ENCODE peak calls at places on chromosome 10, in five cellular contexts. One of them, this sample, is unnamed.
A peak's percentile ranks its signal among the peaks of the same experiment; 100 is the strongest.

GRCh38 chr10:13371879-13372470 is 23.9 kb upstream of the SEPHS1 start:
- DNase-seq in left ventricle myocardium inferior: peak; percentile 40
- DNase-seq in CD4-positive, CD25-positive, alpha-beta regulatory T cell: peak; percentile 40
- DNase-seq in PC-3: peak; percentile 79
- DNase-seq in adrenal gland: peak; percentile 78
- DNase-seq in this sample: peak; percentile 77

GRCh38 chr10:37379991-37380390 is 254.6 kb downstream of the ANKRD30A start:
- DNase-seq in adrenal gland: no peak
- DNase-seq in CD4-positive, CD25-positive, alpha-beta regulatory T cell: no peak
- DNase-seq in left ventricle myocardium inferior: no peak
- DNase-seq in PC-3: peak; percentile 100
- DNase-seq in this sample: no peak

GRCh38 chr10:110446954-110447608 is 50.6 kb upstream of the DUSP5 start:
- DNase-seq in adrenal gland: peak; percentile 47
- DNase-seq in PC-3: peak; percentile 83
- DNase-seq in left ventricle myocardium inferior: no peak
- DNase-seq in CD4-positive, CD25-positive, alpha-beta regulatory T cell: no peak
- DNase-seq in this sample: no peak

GRCh38 chr10:132132391-132132841 is 54.3 kb upstream of the DPYSL4 start:
- DNase-seq in PC-3: no peak
- DNase-seq in left ventricle myocardium inferior: peak; percentile 8
- DNase-seq in CD4-positive, CD25-positive, alpha-beta regulatory T cell: no peak
- DNase-seq in adrenal gland: no peak
- DNase-seq in this sample: no peak

GRCh38 chr10:11449761-11450160 is 161.7 kb downstream of the USP6NL start:
- DNase-seq in CD4-positive, CD25-positive, alpha-beta regulatory T cell: no peak
- DNase-seq in adrenal gland: no peak
- DNase-seq in left ventricle myocardium inferior: no peak
- DNase-seq in PC-3: no peak
- DNase-seq in this sample: no peak

GRCh38 chr10:50917486-50917885 is 32.1 kb upstream of the A1CF start:
- DNase-seq in PC-3: peak; percentile 99
- DNase-seq in CD4-positive, CD25-positive, alpha-beta regulatory T cell: no peak
- DNase-seq in left ventricle myocardium inferior: no peak
- DNase-seq in adrenal gland: peak; percentile 17
- DNase-seq in this sample: no peak

GRCh38 chr10:22476601-22477364 is 131.5 kb downstream of the SPAG6 start:
- DNase-seq in PC-3: no peak
- DNase-seq in CD4-positive, CD25-positive, alpha-beta regulatory T cell: no peak
- DNase-seq in adrenal gland: no peak
- DNase-seq in left ventricle myocardium inferior: no peak
- DNase-seq in this sample: no peak

GRCh38 chr10:97888641-97889262 is 39.1 kb downstream of the GOLGA7B start:
- DNase-seq in left ventricle myocardium inferior: no peak
- DNase-seq in adrenal gland: no peak
- DNase-seq in CD4-positive, CD25-positive, alpha-beta regulatory T cell: no peak
- DNase-seq in PC-3: peak; percentile 78
- DNase-seq in this sample: peak; percentile 77

GRCh38 chr10:62992145-62992721 is 140.9 kb upstream of the NRBF2 start:
- DNase-seq in left ventricle myocardium inferior: no peak
- DNase-seq in PC-3: peak; percentile 100
- DNase-seq in CD4-positive, CD25-positive, alpha-beta regulatory T cell: no peak
- DNase-seq in adrenal gland: no peak
- DNase-seq in this sample: peak; percentile 5

GRCh38 chr10:107733328-107733727 is 568.8 kb upstream of the SORCS1 start:
- DNase-seq in PC-3: peak; percentile 78
- DNase-seq in left ventricle myocardium inferior: no peak
- DNase-seq in adrenal gland: no peak
- DNase-seq in CD4-positive, CD25-positive, alpha-beta regulatory T cell: no peak
- DNase-seq in this sample: no peak

GRCh38 chr10:49488056-49488455 is 50.9 kb downstream of the ERCC6 start:
- DNase-seq in left ventricle myocardium inferior: no peak
- DNase-seq in PC-3: no peak
- DNase-seq in adrenal gland: peak; percentile 66
- DNase-seq in CD4-positive, CD25-positive, alpha-beta regulatory T cell: no peak
- DNase-seq in this sample: no peak

GRCh38 chr10:118311505-118311904 is 30.6 kb downstream of the FAM204A start:
- DNase-seq in CD4-positive, CD25-positive, alpha-beta regulatory T cell: no peak
- DNase-seq in adrenal gland: no peak
- DNase-seq in left ventricle myocardium inferior: no peak
- DNase-seq in PC-3: no peak
- DNase-seq in this sample: no peak

GRCh38 chr10:6310977-6311376 is 108.2 kb downstream of the PFKFB3 start:
- DNase-seq in adrenal gland: no peak
- DNase-seq in PC-3: no peak
- DNase-seq in CD4-positive, CD25-positive, alpha-beta regulatory T cell: no peak
- DNase-seq in left ventricle myocardium inferior: no peak
- DNase-seq in this sample: no peak

GRCh38 chr10:73591935-73592699 is 975 bp upstream of the USP54 start:
- DNase-seq in adrenal gland: no peak
- DNase-seq in left ventricle myocardium inferior: peak; percentile 30
- DNase-seq in PC-3: peak; percentile 95
- DNase-seq in CD4-positive, CD25-positive, alpha-beta regulatory T cell: no peak
- DNase-seq in this sample: peak; percentile 87

GRCh38 chr10:11212686-11213085 is 195.0 kb downstream of the CELF2 start:
- DNase-seq in PC-3: no peak
- DNase-seq in adrenal gland: no peak
- DNase-seq in CD4-positive, CD25-positive, alpha-beta regulatory T cell: no peak
- DNase-seq in left ventricle myocardium inferior: no peak
- DNase-seq in this sample: peak; percentile 41

GRCh38 chr10:17088118-17088806 is 41.3 kb downstream of the CUBN start:
- DNase-seq in adrenal gland: no peak
- DNase-seq in CD4-positive, CD25-positive, alpha-beta regulatory T cell: no peak
- DNase-seq in left ventricle myocardium inferior: no peak
- DNase-seq in PC-3: peak; percentile 66
- DNase-seq in this sample: no peak

GRCh38 chr10:1274098-1274745 is 218.0 kb downstream of the WDR37 start:
- DNase-seq in CD4-positive, CD25-positive, alpha-beta regulatory T cell: no peak
- DNase-seq in PC-3: no peak
- DNase-seq in left ventricle myocardium inferior: no peak
- DNase-seq in adrenal gland: no peak
- DNase-seq in this sample: no peak

GRCh38 chr10:54985732-54986131 is 184.7 kb upstream of the PCDH15 start:
- DNase-seq in left ventricle myocardium inferior: no peak
- DNase-seq in PC-3: peak; percentile 72
- DNase-seq in adrenal gland: no peak
- DNase-seq in CD4-positive, CD25-positive, alpha-beta regulatory T cell: no peak
- DNase-seq in this sample: no peak

GRCh38 chr10:16987129-16987670 is 142.4 kb downstream of the CUBN start:
- DNase-seq in adrenal gland: no peak
- DNase-seq in PC-3: peak; percentile 53
- DNase-seq in left ventricle myocardium inferior: no peak
- DNase-seq in CD4-positive, CD25-positive, alpha-beta regulatory T cell: no peak
- DNase-seq in this sample: peak; percentile 62

GRCh38 chr10:74906631-74907030 is 80.2 kb downstream of the KAT6B start:
- DNase-seq in PC-3: no peak
- DNase-seq in left ventricle myocardium inferior: no peak
- DNase-seq in CD4-positive, CD25-positive, alpha-beta regulatory T cell: no peak
- DNase-seq in adrenal gland: no peak
- DNase-seq in this sample: no peak

GRCh38 chr10:100350914-100351485 is 4.0 kb downstream of the SCD start:
- DNase-seq in left ventricle myocardium inferior: no peak
- DNase-seq in adrenal gland: no peak
- DNase-seq in CD4-positive, CD25-positive, alpha-beta regulatory T cell: no peak
- DNase-seq in PC-3: no peak
- DNase-seq in this sample: no peak
- H3K36me3 ChIP-seq in left ventricle myocardium inferior: no peaks in the 10 kb centered on the region
- H3K36me3 ChIP-seq in adrenal gland: peaks cover 44% of the 10 kb centered on the region
- H3K36me3 ChIP-seq in CD4-positive, CD25-positive, alpha-beta regulatory T cell: no peaks in the 10 kb centered on the region
- H3K36me3 ChIP-seq in PC-3: peaks cover 74% of the 10 kb centered on the region
- H3K36me3 ChIP-seq in this sample: no peaks in the 10 kb centered on the region

GRCh38 chr10:47458466-47459154 is 25.3 kb downstream of the ANXA8 start:
- DNase-seq in CD4-positive, CD25-positive, alpha-beta regulatory T cell: no peak
- DNase-seq in left ventricle myocardium inferior: no peak
- DNase-seq in PC-3: peak; percentile 67
- DNase-seq in adrenal gland: peak; percentile 30
- DNase-seq in this sample: no peak
- H3K27ac ChIP-seq in CD4-positive, CD25-positive, alpha-beta regulatory T cell: no peak overlapping the region
- H3K27ac ChIP-seq in left ventricle myocardium inferior: no peak overlapping the region
- H3K27ac ChIP-seq in PC-3: no peak overlapping the region
- H3K27ac ChIP-seq in adrenal gland: no peak overlapping the region
- H3K27ac ChIP-seq in this sample: no peak overlapping the region

GRCh38 chr10:101007915-101008822 is 8.6 kb downstream of the LZTS2 start:
- DNase-seq in left ventricle myocardium inferior: no peak
- DNase-seq in PC-3: no peak
- DNase-seq in CD4-positive, CD25-positive, alpha-beta regulatory T cell: no peak
- DNase-seq in adrenal gland: no peak
- DNase-seq in this sample: no peak

GRCh38 chr10:101007099-101007711 is 7.6 kb downstream of the LZTS2 start:
- DNase-seq in CD4-positive, CD25-positive, alpha-beta regulatory T cell: no peak
- DNase-seq in left ventricle myocardium inferior: no peak
- DNase-seq in PC-3: no peak
- DNase-seq in adrenal gland: no peak
- DNase-seq in this sample: peak; percentile 27

GRCh38 chr10:101005361-101005760 is 5.8 kb downstream of the LZTS2 start:
- DNase-seq in PC-3: no peak
- DNase-seq in CD4-positive, CD25-positive, alpha-beta regulatory T cell: no peak
- DNase-seq in left ventricle myocardium inferior: no peak
- DNase-seq in adrenal gland: no peak
- DNase-seq in this sample: no peak

GRCh38 chr10:101005869-101006567 is 6.4 kb downstream of the LZTS2 start:
- DNase-seq in left ventricle myocardium inferior: no peak
- DNase-seq in PC-3: no peak
- DNase-seq in CD4-positive, CD25-positive, alpha-beta regulatory T cell: no peak
- DNase-seq in adrenal gland: no peak
- DNase-seq in this sample: no peak

GRCh38 chr10:101006593-101007098 is 7.0 kb downstream of the LZTS2 start:
- DNase-seq in adrenal gland: no peak
- DNase-seq in left ventricle myocardium inferior: no peak
- DNase-seq in CD4-positive, CD25-positive, alpha-beta regulatory T cell: no peak
- DNase-seq in PC-3: no peak
- DNase-seq in this sample: no peak
- H3K36me3 ChIP-seq in adrenal gland: peaks cover 50% of the 10 kb centered on the region
- H3K36me3 ChIP-seq in left ventricle myocardium inferior: peaks cover 50% of the 10 kb centered on the region
- H3K36me3 ChIP-seq in CD4-positive, CD25-positive, alpha-beta regulatory T cell: peaks cover 10% of the 10 kb centered on the region
- H3K36me3 ChIP-seq in PC-3: no peaks in the 10 kb centered on the region
- H3K36me3 ChIP-seq in this sample: peaks cover 35% of the 10 kb centered on the region

GRCh38 chr10:124829447-124830115 is 28.0 kb downstream of the ABRAXAS2 start:
- DNase-seq in adrenal gland: peak; percentile 30
- DNase-seq in PC-3: no peak
- DNase-seq in CD4-positive, CD25-positive, alpha-beta regulatory T cell: no peak
- DNase-seq in left ventricle myocardium inferior: no peak
- DNase-seq in this sample: no peak
- H3K27ac ChIP-seq in adrenal gland: peak overlapping the region; percentile 81
- H3K27ac ChIP-seq in PC-3: no peak overlapping the region
- H3K27ac ChIP-seq in CD4-positive, CD25-positive, alpha-beta regulatory T cell: no peak overlapping the region
- H3K27ac ChIP-seq in left ventricle myocardium inferior: no peak overlapping the region
- H3K27ac ChIP-seq in this sample: no peak overlapping the region

GRCh38 chr10:44647473-44647872 is 262.6 kb upstream of the CXCL12 start:
- DNase-seq in CD4-positive, CD25-positive, alpha-beta regulatory T cell: no peak
- DNase-seq in left ventricle myocardium inferior: no peak
- DNase-seq in adrenal gland: no peak
- DNase-seq in PC-3: no peak
- DNase-seq in this sample: no peak
- H3K36me3 ChIP-seq in CD4-positive, CD25-positive, alpha-beta regulatory T cell: no peaks in the 10 kb centered on the region
- H3K36me3 ChIP-seq in left ventricle myocardium inferior: no peaks in the 10 kb centered on the region
- H3K36me3 ChIP-seq in adrenal gland: no peaks in the 10 kb centered on the region
- H3K36me3 ChIP-seq in PC-3: no peaks in the 10 kb centered on the region
- H3K36me3 ChIP-seq in this sample: no peaks in the 10 kb centered on the region

DNA sequence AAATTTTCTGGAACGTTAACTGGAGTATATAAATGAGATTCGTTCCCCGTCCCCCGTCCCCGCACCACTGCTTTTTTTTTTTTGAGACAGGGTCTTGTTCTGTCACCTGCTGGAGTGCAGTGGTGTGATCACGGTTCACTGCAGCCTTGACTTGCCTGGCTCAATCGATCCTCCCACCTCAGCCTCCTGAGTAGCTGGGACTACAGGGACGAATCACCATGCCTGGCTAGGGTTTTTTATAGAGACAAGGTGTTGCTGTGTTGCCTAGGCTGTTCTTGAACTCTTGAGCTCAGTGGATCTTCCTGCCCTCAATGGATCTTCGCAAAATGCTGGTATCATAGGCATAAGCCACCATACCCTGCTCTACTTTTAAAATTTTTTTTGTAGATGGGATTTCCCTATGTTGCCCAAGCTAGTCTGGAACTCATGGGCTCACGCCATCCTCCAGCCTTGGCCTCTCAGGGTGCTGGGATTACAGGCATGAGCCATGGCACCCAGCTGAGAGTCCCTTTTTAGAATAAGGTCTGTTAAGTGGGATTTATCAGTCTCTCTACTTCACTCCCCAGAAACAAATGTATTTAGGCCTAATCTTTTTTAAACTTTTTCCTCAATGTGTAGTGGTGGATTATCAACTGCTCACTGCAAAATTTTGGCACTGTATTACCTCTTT is 122.9 kb downstream of the LYZL1 start:
- DNase-seq in CD4-positive, CD25-positive, alpha-beta regulatory T cell: no peak
- DNase-seq in PC-3: no peak
- DNase-seq in adrenal gland: no peak
- DNase-seq in left ventricle myocardium inferior: no peak
- DNase-seq in this sample: no peak
- H3K27ac ChIP-seq in CD4-positive, CD25-positive, alpha-beta regulatory T cell: no peak overlapping the region
- H3K27ac ChIP-seq in PC-3: no peak overlapping the region
- H3K27ac ChIP-seq in adrenal gland: peak overlapping the region; percentile 67
- H3K27ac ChIP-seq in left ventricle myocardium inferior: peak overlapping the region; percentile 36
- H3K27ac ChIP-seq in this sample: peak overlapping the region; percentile 1

GRCh38 chr10:34922138-34922537 is 107.0 kb upstream of the PARD3 start:
- DNase-seq in PC-3: peak; percentile 58
- DNase-seq in adrenal gland: no peak
- DNase-seq in CD4-positive, CD25-positive, alpha-beta regulatory T cell: no peak
- DNase-seq in left ventricle myocardium inferior: no peak
- DNase-seq in this sample: no peak
- H3K36me3 ChIP-seq in PC-3: peaks cover 8% of the 10 kb centered on the region
- H3K36me3 ChIP-seq in adrenal gland: no peaks in the 10 kb centered on the region
- H3K36me3 ChIP-seq in CD4-positive, CD25-positive, alpha-beta regulatory T cell: no peaks in the 10 kb centered on the region
- H3K36me3 ChIP-seq in left ventricle myocardium inferior: no peaks in the 10 kb centered on the region
- H3K36me3 ChIP-seq in this sample: no peaks in the 10 kb centered on the region